ENCODE peak calls at places on chromosomes 1 and 21, in seven cellular contexts. F, D, I, M, Z, X and J are unnamed samples.
A peak's percentile ranks its signal among the peaks of the same experiment; 100 is the strongest.

GRCh38 chr1:39317111-39317510 is 112.6 kb downstream of the MACF1 start:
- DNase-seq in F (no peak), D (no peak), I (no peak), M (no peak), Z (no peak), X (no peak), J (no peak)

GRCh38 chr1:34918609-34919561 is 10.6 kb downstream of the DLGAP3 start:
- DNase-seq in F (no peak), D (no peak), I (no peak), M (no peak), Z (no peak), X (no peak), J (no peak)

GRCh38 chr1:157399984-157400382 is 152.3 kb downstream of the FCRL5 start:
- DNase-seq in F (no peak), D (no peak), I (peak; percentile 82), M (no peak), Z (no peak), X (no peak), J (no peak)

GRCh38 chr1:170601866-170602265 is 62.1 kb upstream of the PRRX1 start:
- DNase-seq in F (no peak), D (no peak), I (no peak), M (no peak), Z (no peak), X (no peak), J (no peak)

GRCh38 chr21:29938968-29939858 is 583 bp downstream of the GRIK1 start:
- DNase-seq in F (no peak), D (no peak), I (peak; percentile 12), M (peak; percentile 38), Z (no peak), X (no peak), J (peak; percentile 20)

GRCh38 chr1:235918032-235918431 is 51.3 kb upstream of the LYST start:
- DNase-seq in F (no peak), D (no peak), I (no peak), M (no peak), Z (no peak), X (no peak), J (no peak)

GRCh38 chr1:93565496-93566221 is 116.0 kb downstream of the BCAR3 start:
- DNase-seq in F (no peak), D (no peak), I (peak; percentile 56), M (no peak), Z (no peak), X (no peak), J (no peak)

GRCh38 chr21:40445349-40445921 is 401.5 kb downstream of the DSCAM start:
- DNase-seq in F (no peak), D (no peak), I (no peak), M (no peak), Z (no peak), X (no peak), J (no peak)

GRCh38 chr1:24090736-24091135 is 21.2 kb downstream of the MYOM3 start:
- DNase-seq in F (no peak), D (no peak), I (no peak), M (no peak), Z (no peak), X (no peak), J (no peak)

GRCh38 chr1:77386276-77386675 is 104.5 kb downstream of the AK5 start:
- DNase-seq in F (no peak), D (no peak), I (no peak), M (no peak), Z (no peak), X (no peak), J (no peak)

GRCh38 chr1:75579046-75579445 is 31.9 kb downstream of the SLC44A5 start:
- DNase-seq in F (no peak), D (no peak), I (no peak), M (no peak), Z (no peak), X (no peak), J (no peak)

GRCh38 chr1:214581785-214582184 is 21.2 kb upstream of the CENPF start:
- DNase-seq in F (no peak), D (peak; percentile 47), I (peak; percentile 61), M (no peak), Z (no peak), X (no peak), J (no peak)

GRCh38 chr1:112981461-112982233 is 25.7 kb upstream of the SLC16A1 start:
- DNase-seq in F (no peak), D (no peak), I (no peak), M (no peak), Z (no peak), X (no peak), J (no peak)

GRCh38 chr1:197200468-197200899 is 54.0 kb upstream of the ASPM start:
- DNase-seq in F (no peak), D (no peak), I (peak; percentile 55), M (no peak), Z (peak; percentile 23), X (no peak), J (no peak)

GRCh38 chr1:159991513-159991912 is 37.5 kb upstream of the SLAMF9 start:
- DNase-seq in F (no peak), D (no peak), I (no peak), M (no peak), Z (no peak), X (no peak), J (no peak)

GRCh38 chr1:181062800-181063428 is 25.6 kb upstream of the IER5 start:
- DNase-seq in F (no peak), D (no peak), I (peak; percentile 61), M (no peak), Z (peak; percentile 21), X (peak; percentile 57), J (no peak)

GRCh38 chr1:100775483-100775882 is 55.9 kb downstream of the VCAM1 start:
- DNase-seq in F (no peak), D (no peak), I (no peak), M (no peak), Z (no peak), X (no peak), J (no peak)

GRCh38 chr1:1436634-1437032 is 1.1 kb downstream of the VWA1 start:
- DNase-seq in F (no peak), D (no peak), I (no peak), M (no peak), Z (no peak), X (no peak), J (no peak)

GRCh38 chr1:191517826-191518225 is 640.4 kb upstream of the RGS18 start:
- DNase-seq in F (no peak), D (no peak), I (no peak), M (no peak), Z (no peak), X (no peak), J (no peak)
- TF ChIP-seq CTCF in F (no peak), D (no peak), I (no peak), M (peak; percentile 38), Z (no peak), X (no peak), J (peak; percentile 21)

GRCh38 chr1:86955678-86956077 is 41.2 kb downstream of the HS2ST1 start:
- DNase-seq in F (no peak), D (no peak), I (no peak), M (no peak), Z (no peak), X (no peak), J (no peak)
- TF ChIP-seq CTCF in F (no peak), D (no peak), I (no peak), M (no peak), Z (no peak), X (no peak), J (no peak)

DNA sequence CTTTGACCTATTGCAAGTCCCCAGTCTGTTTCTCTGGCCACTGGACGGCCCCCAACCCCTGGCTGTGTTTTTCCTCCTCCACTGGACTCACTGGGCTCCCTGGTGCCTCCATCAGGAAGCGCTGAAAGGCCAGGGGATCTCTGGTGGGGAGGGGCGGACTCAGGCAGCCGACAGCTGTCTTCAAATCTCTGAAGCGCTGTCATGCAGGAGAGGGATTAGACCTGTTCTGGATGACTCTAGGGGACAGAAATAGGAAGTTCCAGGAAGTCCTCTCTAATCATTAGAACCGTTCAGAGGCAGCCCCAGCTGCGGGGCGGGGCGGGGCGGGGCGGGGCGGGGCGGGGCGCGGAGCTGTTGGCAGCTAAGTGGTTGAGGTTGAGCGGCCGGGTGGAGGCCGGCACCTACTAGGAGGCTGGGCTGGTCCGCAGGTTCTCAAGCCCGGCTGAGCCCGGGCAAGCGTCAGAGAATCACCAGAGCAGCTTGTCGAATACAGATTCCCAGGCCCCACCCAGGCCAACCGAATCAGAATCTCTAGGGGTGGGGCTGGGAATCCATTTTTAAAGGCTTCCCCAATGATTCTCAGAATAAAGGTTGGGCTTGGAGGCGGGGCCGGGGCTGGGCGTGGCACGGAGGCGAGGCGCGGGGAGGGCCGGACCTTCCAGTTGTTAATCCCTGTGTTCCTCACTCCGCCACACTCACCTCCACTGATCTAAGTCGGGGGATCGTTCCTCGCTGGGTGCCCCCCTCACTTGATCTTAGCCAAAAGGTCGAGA is 11.4 kb upstream of the PHLDA3 start:
- DNase-seq in F (peak; percentile 94), D (peak; percentile 94), I (peak; percentile 95), M (peak; percentile 49), Z (peak; percentile 76), X (peak; percentile 67), J (no peak)
- TF ChIP-seq CTCF in F (no peak), D (no peak), I (peak; percentile 39), M (no peak), Z (peak; percentile 9), X (no peak), J (no peak)

GRCh38 chr1:6447818-6448748 is 17.9 kb downstream of the TNFRSF25 start:
- DNase-seq in F (no peak), D (no peak), I (no peak), M (no peak), Z (no peak), X (no peak), J (peak; percentile 85)

GRCh38 chr1:6445062-6445763 is 20.6 kb downstream of the ESPN start:
- DNase-seq in F (peak; percentile 82), D (no peak), I (peak; percentile 57), M (peak; percentile 60), Z (no peak), X (no peak), J (peak; percentile 52)

GRCh38 chr1:6448749-6449631 is 17.0 kb downstream of the TNFRSF25 start:
- DNase-seq in F (no peak), D (no peak), I (no peak), M (peak; percentile 36), Z (no peak), X (no peak), J (peak; percentile 42)

GRCh38 chr1:6446665-6447015 is 19.3 kb downstream of the TNFRSF25 start:
- DNase-seq in F (no peak), D (no peak), I (no peak), M (no peak), Z (no peak), X (no peak), J (no peak)

GRCh38 chr1:6447016-6447817 is 18.8 kb downstream of the TNFRSF25 start:
- DNase-seq in F (no peak), D (no peak), I (no peak), M (no peak), Z (no peak), X (no peak), J (peak; percentile 60)
- TF ChIP-seq CTCF in F (no peak), D (no peak), I (no peak), M (no peak), Z (no peak), X (no peak), J (peak; percentile 39)

GRCh38 chr1:152486400-152487006 is 24.1 kb upstream of the LCE5A start:
- DNase-seq in F (no peak), D (peak; percentile 30), I (no peak), M (no peak), Z (no peak), X (no peak), J (no peak)
- TF ChIP-seq CTCF in F (no peak), D (peak; percentile 53), I (peak; percentile 36), M (peak; percentile 67), Z (no peak), X (peak; percentile 32), J (no peak)